ENCODE peak calls at places on chromosomes 1 and 21, in seven cellular contexts. O, L, A, S, F, H and P are unnamed samples.

GRCh38 chr1:1210726-1211540 is 3.0 kb downstream of the TNFRSF4 start:
- DNase-seq in H (no peak), O (no peak), A (no peak), F (no peak), S (no peak), L (no peak), P (no peak)

GRCh38 chr1:15100369-15101111 is 53.0 kb upstream of the TMEM51 start:
- DNase-seq in F (peak), S (peak), O (peak), L (peak), A (peak), H (peak), P (no peak)

GRCh38 chr1:108075055-108075454 is 110.1 kb upstream of the VAV3 start:
- DNase-seq in L (no peak), H (no peak), O (no peak), A (no peak), S (no peak), F (no peak), P (no peak)

GRCh38 chr1:7845761-7846160 is 7.1 kb downstream of the UTS2 start:
- DNase-seq in S (peak), O (peak), F (no peak), H (no peak), L (no peak), A (peak), P (no peak)

GRCh38 chr21:32336711-32337110 is 38.1 kb downstream of the MRAP start:
- DNase-seq in L (peak), S (peak), F (no peak), A (peak), O (peak), H (no peak), P (no peak)

GRCh38 chr1:204358605-204359004 is 1.1 kb downstream of the PLEKHA6 start:
- DNase-seq in L (no peak), H (no peak), A (no peak), O (no peak), F (no peak), S (no peak), P (no peak)

GRCh38 chr1:74425669-74426068 is 86.7 kb downstream of the LRRC53 start:
- DNase-seq in H (no peak), O (no peak), L (no peak), A (no peak), F (no peak), S (peak), P (no peak)

GRCh38 chr1:212918751-212919150 is 31.6 kb upstream of the VASH2 start:
- DNase-seq in L (no peak), F (no peak), O (no peak), A (no peak), S (no peak), H (no peak), P (no peak)

GRCh38 chr1:50023292-50024159 is at the start of gene AGBL4:
- DNase-seq in H (peak), L (peak), A (peak), F (no peak), S (peak), O (no peak), P (no peak)